ENCODE peak calls at places on chromosome 6, in six cellular contexts. V is heart left ventricle; J is hepatocyte; L is IMR-90; T is CD4-positive, alpha-beta T cell; H is ovary. W is an unnamed sample. For H3K27me3, the result is how much of the 10 kb centered on the place peaks cover.

GRCh38 chr6:64254558-64254957 is 619.0 kb downstream of the PHF3 start:
- DNase-seq in J (no peak), T (no peak), V (no peak), L (no peak), H (no peak), W (no peak)

GRCh38 chr6:85362652-85363310 is 87.1 kb upstream of the NT5E start:
- DNase-seq in V (no peak), L (peak), H (no peak), T (no peak), J (no peak), W (no peak)

GRCh38 chr6:142811923-142812322 is 133.1 kb downstream of the HIVEP2 start:
- DNase-seq in L (no peak), J (no peak), V (no peak), H (no peak), T (no peak), W (no peak)

GRCh38 chr6:9254251-9254650 is 818.9 kb upstream of the SLC35B3 start:
- DNase-seq in H (no peak), T (no peak), V (no peak), L (no peak), J (no peak), W (no peak)

GRCh38 chr6:119626884-119627619 is 277.5 kb upstream of the MAN1A1 start:
- DNase-seq in L (no peak), T (no peak), V (no peak), H (no peak), J (no peak), W (no peak)

GRCh38 chr6:84361372-84362179 is 134.1 kb upstream of the CEP162 start:
- DNase-seq in T (no peak), H (no peak), V (no peak), J (no peak), L (no peak), W (no peak)

GRCh38 chr6:135936606-135937005 is 85.1 kb downstream of the PDE7B start:
- DNase-seq in V (no peak), T (no peak), J (peak), H (no peak), L (peak), W (no peak)

GRCh38 chr6:89934685-89935366 is 40.6 kb downstream of the GJA10 start:
- DNase-seq in T (no peak), H (no peak), V (no peak), J (no peak), L (no peak), W (no peak)

GRCh38 chr6:102662851-102663250 is 1269.3 kb downstream of the GRIK2 start:
- DNase-seq in J (no peak), L (no peak), V (no peak), H (no peak), T (no peak), W (no peak)

GRCh38 chr6:73586416-73586974 is 65.7 kb upstream of the EEF1A1 start:
- DNase-seq in T (no peak), L (peak), J (no peak), V (no peak), H (no peak), W (peak)

GRCh38 chr6:53042112-53042511 is 23.1 kb upstream of the FBXO9 start:
- DNase-seq in V (no peak), J (no peak), T (no peak), H (no peak), L (peak), W (peak)

GRCh38 chr6:47106721-47107197 is 64.6 kb upstream of the ADGRF1 start:
- DNase-seq in V (no peak), J (no peak), L (no peak), T (no peak), H (no peak), W (peak)

GRCh38 chr6:47206626-47207025 is 103.1 kb downstream of the TNFRSF21 start:
- DNase-seq in J (no peak), L (peak), H (no peak), T (no peak), V (no peak), W (no peak)

GRCh38 chr6:4612636-4613171 is 163.5 kb upstream of the CDYL start:
- DNase-seq in H (no peak), J (peak), T (no peak), V (no peak), L (peak), W (peak)

GRCh38 chr6:137843206-137843605 is 23.9 kb upstream of the TNFAIP3 start:
- DNase-seq in L (no peak), T (no peak), J (no peak), H (no peak), V (no peak), W (no peak)

DNA sequence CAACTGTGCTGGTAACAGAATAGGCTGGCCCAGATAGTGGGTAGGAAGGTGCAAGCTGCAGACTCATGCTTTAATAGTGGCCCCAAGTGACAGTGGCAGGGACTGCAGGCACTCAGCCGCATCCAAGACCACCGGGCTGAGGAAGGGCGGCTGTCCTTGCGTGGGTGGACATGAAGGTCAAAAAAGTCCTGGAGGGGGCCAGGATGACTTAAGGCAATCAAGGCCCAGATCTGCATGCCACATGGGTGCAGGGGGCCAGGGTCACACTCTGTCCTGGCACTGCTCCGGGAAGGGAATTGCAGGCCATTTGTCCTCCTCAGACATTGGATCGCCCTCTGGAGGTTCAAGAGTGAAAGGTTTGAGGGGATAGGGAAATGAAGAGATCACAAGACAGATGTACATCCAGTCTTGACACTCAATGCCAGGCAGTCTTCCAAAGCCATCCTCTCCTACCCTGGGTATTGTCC is 10.4 kb upstream of the VNN2 start:
- DNase-seq in L (no peak), H (no peak), T (no peak), J (peak), V (peak), W (peak)
- TF ChIP-seq CTCF in L (peak), H (no peak), T (peak), J (peak), V (peak), W (peak)

DNA sequence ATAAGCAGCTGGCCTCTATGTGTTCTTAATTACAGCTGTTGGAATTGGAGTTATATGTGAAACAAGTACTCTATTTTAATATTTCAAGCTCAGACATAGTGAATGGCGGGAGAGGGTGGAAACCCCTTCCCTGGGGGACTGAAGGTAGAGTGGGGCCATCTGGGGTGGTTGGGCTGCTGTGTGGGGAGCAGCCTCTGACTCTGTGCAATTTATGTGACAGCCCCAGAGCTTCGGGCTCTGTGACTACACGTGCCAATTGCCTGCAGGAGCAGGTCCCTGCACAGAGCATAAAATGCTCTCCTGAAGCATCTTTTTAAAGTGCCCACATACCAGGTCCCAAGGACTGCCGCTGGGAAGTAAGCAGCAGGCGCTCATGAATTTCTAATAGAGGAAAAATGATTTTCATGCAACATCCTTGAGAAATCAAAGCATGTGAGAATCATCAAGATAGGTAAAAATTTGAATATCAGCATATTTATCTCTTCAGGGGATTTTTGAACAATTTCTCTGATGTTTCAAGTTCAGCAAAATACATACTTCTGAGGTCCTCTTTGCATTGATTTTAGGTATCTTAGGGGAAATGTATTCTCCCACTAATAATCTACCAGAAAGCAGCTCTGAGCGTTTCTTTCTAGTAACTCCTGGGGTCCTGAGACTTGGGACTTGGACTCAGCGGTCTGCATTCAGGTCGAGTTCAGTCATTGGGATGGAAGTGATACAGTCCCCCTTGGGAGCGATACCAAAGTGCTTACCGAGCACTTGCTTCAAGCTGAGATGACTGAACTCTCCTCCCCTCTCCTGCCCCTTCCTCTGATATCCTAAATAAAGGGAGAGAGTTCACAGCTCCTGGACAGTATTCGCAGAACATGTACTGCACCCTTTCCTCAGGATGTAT is 40.0 kb downstream of the ALDH8A1 start:
- DNase-seq in V (no peak), J (no peak), T (no peak), H (no peak), L (no peak), W (peak)
- H3K27ac ChIP-seq in V (no peak), J (peak), T (no peak), H (no peak), L (peak), W (no peak)

GRCh38 chr6:13923527-13924145 is 1.1 kb upstream of the RNF182 start:
- DNase-seq in H (no peak), T (no peak), L (peak), V (no peak), J (no peak), W (no peak)
- H3K27me3 ChIP-seq in H (under half), T (half or more), L (under half), V (under half), J (under half), W (under half)

DNA sequence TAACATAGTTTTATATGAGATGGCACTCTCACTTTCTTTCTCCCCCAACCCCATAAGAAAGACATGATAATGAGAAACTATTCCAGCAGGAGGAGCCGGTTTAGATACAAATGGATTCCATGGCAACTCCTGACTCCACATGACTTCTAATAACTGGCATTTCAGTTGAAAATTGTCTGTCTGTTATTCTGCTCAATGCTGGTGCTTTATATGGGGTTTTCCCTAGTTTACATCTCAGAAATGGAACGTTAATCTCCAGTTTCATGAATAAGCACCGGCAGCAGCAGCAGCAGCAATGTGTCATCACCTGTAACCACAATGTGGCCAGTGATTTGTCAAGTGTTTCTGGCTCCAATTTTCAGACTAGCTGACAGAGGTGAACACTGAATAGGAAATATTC is 8.0 kb upstream of the SIM1 start:
- DNase-seq in L (peak), V (no peak), T (no peak), H (no peak), J (no peak), W (no peak)
- TF ChIP-seq CTCF in L (no peak), V (no peak), T (no peak), H (no peak), J (no peak), W (no peak)

GRCh38 chr6:21200056-21200870 is 393.3 kb upstream of the SOX4 start:
- DNase-seq in L (peak), T (no peak), H (no peak), V (no peak), J (no peak), W (peak)
- H3K27ac ChIP-seq in L (no peak), T (no peak), H (no peak), V (no peak), J (no peak), W (peak)

GRCh38 chr6:91447086-91447485 is 860.2 kb upstream of the MAP3K7 start:
- DNase-seq in L (no peak), V (no peak), J (no peak), T (no peak), H (no peak), W (no peak)
- H3K27me3 ChIP-seq in L (under half), V (under half), J (under half), T (under half), H (under half), W (under half)

GRCh38 chr6:14787677-14788076 is 458.2 kb upstream of the JARID2 start:
- DNase-seq in L (no peak), T (no peak), V (no peak), J (no peak), H (no peak), W (no peak)
- TF ChIP-seq CTCF in L (no peak), T (no peak), V (no peak), J (no peak), H (no peak), W (no peak)